ENCODE peak calls at places on chromosomes 7 and 10, in nine cellular contexts. G is AG04450, J is prostate gland, C is cardiac fibroblast, F is fibroblast of mammary gland, X is breast epithelium, D is tibial artery, L is GM12865, Z is astrocyte of the spinal cord. B is an unnamed sample.

GRCh38 chr10:132654708-132655661 is 117.4 kb downstream of the INPP5A start:
- DNase-seq in Z (peak; percentile 61), J (no peak), L (peak; percentile 61), X (no peak), F (peak; percentile 54), D (peak; percentile 65), G (peak; percentile 34), C (peak; percentile 74), B (no peak)

GRCh38 chr7:71784180-71784579 is 628.0 kb downstream of the CALN1 start:
- DNase-seq in X (no peak), D (no peak), L (no peak), Z (no peak), J (no peak), G (no peak), C (no peak), F (no peak), B (no peak)

GRCh38 chr10:132145002-132145401 is 41.7 kb upstream of the DPYSL4 start:
- DNase-seq in J (no peak), L (no peak), X (no peak), F (no peak), C (no peak), Z (no peak), D (peak; percentile 50), G (no peak), B (no peak)

GRCh38 chr7:131111-132094 is 61.0 kb upstream of the FAM20C start:
- DNase-seq in C (peak; percentile 53), J (no peak), G (no peak), X (no peak), L (no peak), Z (no peak), F (peak; percentile 29), D (peak; percentile 66), B (no peak)

GRCh38 chr7:151341357-151342101 is at the start of gene NUB1:
- DNase-seq in L (peak; percentile 91), G (peak; percentile 46), C (peak; percentile 88), D (peak; percentile 95), X (peak; percentile 88), F (peak; percentile 77), Z (peak; percentile 84), J (peak; percentile 92), B (peak; percentile 89)

GRCh38 chr7:111424768-111425167 is 137.5 kb downstream of the IMMP2L start:
- DNase-seq in C (peak; percentile 12), J (no peak), D (no peak), X (no peak), Z (no peak), F (peak; percentile 26), G (no peak), L (no peak), B (no peak)

GRCh38 chr7:79787101-79787500 is 333.6 kb upstream of the MAGI2 start:
- DNase-seq in C (no peak), J (no peak), G (no peak), Z (no peak), F (no peak), L (no peak), X (no peak), D (no peak), B (no peak)

GRCh38 chr7:126286317-126286716 is 966.4 kb downstream of the GRM8 start:
- DNase-seq in L (no peak), D (no peak), Z (no peak), G (no peak), X (no peak), J (no peak), F (no peak), C (no peak), B (no peak)

GRCh38 chr10:74480778-74481177 is 329.8 kb downstream of the ADK start:
- DNase-seq in J (no peak), Z (no peak), D (no peak), X (no peak), L (no peak), C (no peak), F (no peak), G (no peak), B (no peak)

GRCh38 chr10:52284416-52285013 is 29.6 kb upstream of the DKK1 start:
- DNase-seq in Z (no peak), C (no peak), X (no peak), F (no peak), J (no peak), D (no peak), L (no peak), G (no peak), B (no peak)

GRCh38 chr10:36885746-36886145 is 239.7 kb upstream of the ANKRD30A start:
- DNase-seq in D (no peak), F (no peak), J (no peak), X (no peak), G (no peak), C (no peak), Z (no peak), L (no peak), B (no peak)

GRCh38 chr7:34225193-34225592 is 319.9 kb downstream of the BMPER start:
- DNase-seq in F (no peak), J (no peak), X (no peak), D (no peak), L (no peak), C (no peak), G (no peak), Z (no peak), B (no peak)

GRCh38 chr10:109902992-109903947 is 20.0 kb downstream of the XPNPEP1 start:
- DNase-seq in J (peak; percentile 32), L (no peak), F (peak; percentile 60), C (peak; percentile 50), D (no peak), G (no peak), X (no peak), Z (no peak), B (peak; percentile 41)

GRCh38 chr10:14686356-14686755 is 88.3 kb downstream of the FAM107B start:
- DNase-seq in D (no peak), J (no peak), L (peak; percentile 51), F (no peak), Z (no peak), C (no peak), X (no peak), G (no peak), B (no peak)

GRCh38 chr10:124152139-124152780 is 58.9 kb upstream of the CHST15 start:
- DNase-seq in J (peak; percentile 52), G (no peak), Z (peak; percentile 81), F (peak; percentile 65), X (peak; percentile 26), C (peak; percentile 88), D (peak; percentile 91), L (no peak), B (peak; percentile 74)

GRCh38 chr10:79418886-79419595 is 26.4 kb downstream of the ZCCHC24 start:
- DNase-seq in J (no peak), G (no peak), C (no peak), X (no peak), Z (no peak), F (no peak), L (no peak), D (no peak), B (no peak)

GRCh38 chr7:157668221-157668883 is 331.5 kb downstream of the DNAJB6 start:
- DNase-seq in L (no peak), F (no peak), Z (no peak), C (no peak), J (no peak), G (no peak), X (no peak), D (no peak), B (no peak)

DNA sequence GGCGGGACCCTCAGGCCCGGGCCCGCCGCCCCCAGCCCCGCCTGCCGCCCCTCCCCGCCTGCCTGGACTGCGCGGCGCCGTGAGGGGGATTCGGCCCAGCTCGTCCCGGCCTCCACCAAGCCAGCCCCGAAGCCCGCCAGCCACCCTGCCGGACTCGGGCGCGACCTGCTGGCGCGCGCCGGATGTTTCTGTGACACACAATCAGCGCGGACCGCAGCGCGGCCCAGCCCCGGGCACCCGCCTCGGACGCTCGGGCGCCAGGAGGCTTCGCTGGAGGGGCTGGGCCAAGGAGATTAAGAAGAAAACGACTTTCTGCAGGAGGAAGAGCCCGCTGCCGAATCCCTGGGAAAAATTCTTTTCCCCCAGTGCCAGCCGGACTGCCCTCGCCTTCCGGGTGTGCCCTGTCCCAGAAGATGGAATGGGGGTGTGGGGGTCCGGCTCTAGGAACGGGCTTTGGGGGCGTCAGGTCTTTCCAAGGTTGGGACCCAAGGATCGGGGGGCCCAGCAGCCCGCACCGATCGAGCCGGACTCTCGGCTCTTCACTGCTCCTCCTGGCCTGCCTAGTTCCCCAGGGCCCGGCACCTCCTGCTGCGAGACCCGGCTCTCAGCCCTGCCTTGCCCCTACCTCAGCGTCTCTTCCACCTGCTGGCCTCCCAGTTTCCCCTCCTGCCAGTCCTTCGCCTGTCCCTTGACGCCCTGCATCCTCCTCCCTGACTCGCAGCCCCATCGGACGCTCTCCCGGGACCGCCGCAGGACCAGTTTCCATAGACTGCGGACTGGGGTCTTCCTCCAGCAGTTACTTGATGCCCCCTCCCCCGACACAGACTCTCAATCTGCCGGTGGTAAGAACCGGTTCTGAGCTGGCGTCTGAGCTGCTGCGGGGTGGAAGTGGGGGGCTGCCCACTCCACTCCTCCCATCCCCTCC is 82.7 kb downstream of the PAX2 start:
- DNase-seq in J (peak; percentile 15), X (peak; percentile 21), D (no peak), G (no peak), F (no peak), C (no peak), L (peak; percentile 27), Z (no peak), B (no peak)
- TF ChIP-seq CTCF in J (peak; percentile 15), X (no peak), D (no peak), G (no peak), F (no peak), C (no peak), L (peak; percentile 19), Z (peak; percentile 3), B (peak; percentile 6)

DNA sequence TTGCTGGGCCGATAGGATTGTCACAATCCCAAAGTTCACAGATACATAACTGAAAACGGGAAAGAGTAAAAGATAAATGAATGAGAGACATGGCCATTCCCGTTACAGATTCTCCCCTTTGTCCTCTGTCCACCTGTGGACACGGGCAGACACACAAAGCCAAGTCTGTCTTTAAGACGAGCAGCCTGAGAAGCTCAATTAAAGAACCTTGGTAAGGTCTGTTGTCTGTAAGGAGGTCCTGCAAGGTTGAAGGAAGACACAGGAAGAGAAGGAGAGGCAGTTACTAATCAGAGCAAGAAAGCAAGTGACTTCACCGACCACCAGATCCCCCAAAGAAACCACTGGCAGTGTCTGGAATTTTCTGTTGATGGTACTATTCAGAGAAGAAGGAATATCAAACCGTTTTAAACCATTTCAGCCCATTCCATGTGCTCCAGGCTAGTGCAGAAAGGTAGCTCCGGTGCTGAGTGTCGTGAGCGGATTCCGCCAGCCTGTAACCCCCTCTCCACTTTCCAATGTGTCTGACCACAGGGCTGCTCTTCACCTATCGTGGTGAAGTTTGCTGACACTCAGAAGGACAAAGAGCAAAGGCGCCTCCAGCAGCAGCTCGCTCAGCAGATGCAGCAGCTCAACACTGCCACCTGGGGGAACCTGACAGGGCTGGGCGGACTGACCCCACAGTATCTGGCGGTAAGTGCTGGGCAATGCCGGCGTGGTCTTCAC is 252.6 kb downstream of the CELF2 start:
- DNase-seq in C (peak; percentile 80), F (peak; percentile 48), J (peak; percentile 70), G (peak; percentile 27), L (peak; percentile 95), Z (peak; percentile 57), X (peak; percentile 48), D (peak; percentile 81), B (peak; percentile 55)
- H3K4me3 ChIP-seq in C (no peak overlapping the region), F (no peak overlapping the region), J (no peak overlapping the region), G (no peak overlapping the region), L (peak overlapping the region; percentile 61), Z (no peak overlapping the region), X (no peak overlapping the region), D (no peak overlapping the region), B (no peak overlapping the region)

GRCh38 chr7:36312064-36312914 is 77.4 kb upstream of the ANLN start:
- DNase-seq in L (peak; percentile 75), Z (no peak), X (peak; percentile 27), D (no peak), F (no peak), J (peak; percentile 48), G (no peak), C (no peak), B (no peak)
- TF ChIP-seq CTCF in L (peak; percentile 63), Z (peak; percentile 18), X (no peak), D (no peak), F (no peak), J (peak; percentile 54), G (no peak), C (no peak), B (no peak)

GRCh38 chr7:22726345-22726848 is 603 bp upstream of the IL6 start:
- DNase-seq in D (no peak), X (no peak), G (peak; percentile 62), Z (peak; percentile 92), J (peak; percentile 20), L (peak; percentile 74), C (peak; percentile 87), F (peak; percentile 83), B (peak; percentile 66)
- H3K4me3 ChIP-seq in D (peak overlapping the region; percentile 35), X (peak overlapping the region; percentile 36), G (peak overlapping the region; percentile 39), Z (no peak overlapping the region), J (no peak overlapping the region), L (no peak overlapping the region), C (peak overlapping the region; percentile 35), F (peak overlapping the region; percentile 48), B (peak overlapping the region; percentile 69)

B was measured in gastrocnemius medialis.